ENCODE peak calls at places on chromosome 9, in ten cellular contexts. D, Q, J, B, X, C, P, G, S and U are unnamed samples.

GRCh38 chr9:89351584-89351983 is 33.3 kb downstream of the SECISBP2 start:
- DNase-seq in B (no peak), X (peak; percentile 32), G (no peak), D (no peak), S (no peak), C (peak; percentile 81), J (no peak), P (no peak), Q (no peak), U (no peak)

GRCh38 chr9:6715755-6716643 is 41.8 kb upstream of the KDM4C start:
- DNase-seq in P (peak; percentile 81), S (peak; percentile 85), B (peak; percentile 25), X (peak; percentile 51), G (no peak), D (no peak), Q (peak; percentile 28), J (peak; percentile 25), C (peak; percentile 19), U (peak; percentile 82)

GRCh38 chr9:137474271-137474670 is 15.1 kb upstream of the NSMF start:
- DNase-seq in D (no peak), B (no peak), G (no peak), J (no peak), Q (no peak), S (peak; percentile 29), C (no peak), X (no peak), P (no peak), U (no peak)

GRCh38 chr9:34332370-34332964 is 3.1 kb downstream of the NUDT2 start:
- DNase-seq in J (peak; percentile 48), P (no peak), G (peak; percentile 30), Q (peak; percentile 52), S (no peak), C (no peak), X (no peak), D (peak; percentile 55), B (no peak), U (peak; percentile 46)

GRCh38 chr9:88183798-88184495 is 45.7 kb upstream of the SPATA31C2 start:
- DNase-seq in J (no peak), X (no peak), P (no peak), S (no peak), D (no peak), C (no peak), Q (no peak), G (no peak), B (no peak), U (no peak)

GRCh38 chr9:104885818-104886709 is 41.9 kb downstream of the ABCA1 start:
- DNase-seq in X (no peak), C (no peak), J (no peak), B (no peak), G (no peak), P (no peak), D (no peak), S (no peak), Q (no peak), U (no peak)

GRCh38 chr9:129507805-129508204 is 113.1 kb downstream of the C9orf50 start:
- DNase-seq in Q (no peak), S (no peak), X (no peak), G (no peak), C (no peak), J (no peak), B (no peak), D (no peak), P (no peak), U (no peak)

GRCh38 chr9:27212191-27212590 is 84.8 kb downstream of the EQTN start:
- DNase-seq in J (peak; percentile 84), D (peak; percentile 37), P (no peak), Q (no peak), X (no peak), C (no peak), B (no peak), S (no peak), G (no peak), U (no peak)

GRCh38 chr9:135592331-135592590 is 30.7 kb downstream of the PAEP start:
- DNase-seq in X (no peak), D (no peak), Q (no peak), S (no peak), G (no peak), B (no peak), J (no peak), P (no peak), C (no peak), U (peak; percentile 70)
- H3K4me1 ChIP-seq in X (no peaks in the 10 kb centered on the region), D (no peaks in the 10 kb centered on the region), Q (no peaks in the 10 kb centered on the region), S (no peaks in the 10 kb centered on the region), G (peaks cover 5% of the 10 kb centered on the region), B (no peaks in the 10 kb centered on the region), J (no peaks in the 10 kb centered on the region), P (no peaks in the 10 kb centered on the region), C (no peaks in the 10 kb centered on the region), U (no peaks in the 10 kb centered on the region)

GRCh38 chr9:19199012-19199411 is 31.5 kb upstream of the DENND4C start:
- DNase-seq in C (no peak), X (no peak), D (no peak), P (no peak), S (no peak), Q (no peak), G (no peak), J (no peak), B (no peak), U (peak; percentile 19)

GRCh38 chr9:19198406-19198805 is 32.1 kb upstream of the DENND4C start:
- DNase-seq in D (no peak), P (no peak), Q (no peak), J (no peak), B (no peak), S (no peak), G (no peak), C (no peak), X (no peak), U (no peak)

GRCh38 chr9:19201899-19202891 is 28.3 kb upstream of the DENND4C start:
- DNase-seq in S (no peak), G (no peak), C (no peak), D (no peak), J (no peak), Q (peak; percentile 11), B (no peak), X (no peak), P (no peak), U (peak; percentile 69)

GRCh38 chr9:19200234-19200633 is 30.3 kb upstream of the DENND4C start:
- DNase-seq in C (no peak), J (no peak), B (no peak), D (no peak), Q (no peak), X (no peak), P (no peak), G (no peak), S (no peak), U (no peak)

GRCh38 chr9:19203058-19203457 is 27.4 kb upstream of the DENND4C start:
- DNase-seq in B (no peak), X (no peak), P (no peak), C (no peak), G (no peak), S (no peak), D (no peak), Q (no peak), J (no peak), U (no peak)
- H3K4me1 ChIP-seq in B (peaks cover 4% of the 10 kb centered on the region), X (no peaks in the 10 kb centered on the region), P (no peaks in the 10 kb centered on the region), C (no peaks in the 10 kb centered on the region), G (peaks cover 2% of the 10 kb centered on the region), S (peaks cover 2% of the 10 kb centered on the region), D (no peaks in the 10 kb centered on the region), Q (no peaks in the 10 kb centered on the region), J (no peaks in the 10 kb centered on the region), U (peaks cover 3% of the 10 kb centered on the region)

DNA sequence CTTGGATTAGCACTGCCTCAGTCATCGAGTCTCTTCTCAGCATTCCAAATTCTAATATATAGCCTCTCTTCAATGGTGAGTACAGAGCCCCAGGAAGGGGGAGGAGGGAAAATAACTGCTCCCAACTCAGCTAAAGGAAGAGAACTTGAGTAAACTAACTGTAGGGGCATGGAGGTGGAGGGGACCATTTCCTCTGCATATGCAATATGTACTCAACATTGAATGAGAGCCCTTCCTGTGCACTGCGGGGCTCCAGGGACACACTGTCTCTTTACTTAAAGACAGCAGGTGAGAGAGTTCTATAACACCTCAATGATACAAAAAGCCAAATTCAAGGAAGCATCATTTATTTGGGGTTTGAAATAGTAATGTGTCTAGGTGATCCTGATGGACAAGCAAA is 75.1 kb downstream of the GNAQ start:
- DNase-seq in C (no peak), B (no peak), J (no peak), X (no peak), Q (no peak), G (no peak), P (no peak), S (no peak), D (no peak), U (no peak)
- H3K4me1 ChIP-seq in C (peaks cover 35% of the 10 kb centered on the region), B (peaks cover 38% of the 10 kb centered on the region), J (peaks cover 26% of the 10 kb centered on the region), X (peaks cover 31% of the 10 kb centered on the region), Q (peaks cover 10% of the 10 kb centered on the region), G (peaks cover 10% of the 10 kb centered on the region), P (peaks cover 7% of the 10 kb centered on the region), S (peaks cover 4% of the 10 kb centered on the region), D (peaks cover 15% of the 10 kb centered on the region), U (peaks cover 28% of the 10 kb centered on the region)

DNA sequence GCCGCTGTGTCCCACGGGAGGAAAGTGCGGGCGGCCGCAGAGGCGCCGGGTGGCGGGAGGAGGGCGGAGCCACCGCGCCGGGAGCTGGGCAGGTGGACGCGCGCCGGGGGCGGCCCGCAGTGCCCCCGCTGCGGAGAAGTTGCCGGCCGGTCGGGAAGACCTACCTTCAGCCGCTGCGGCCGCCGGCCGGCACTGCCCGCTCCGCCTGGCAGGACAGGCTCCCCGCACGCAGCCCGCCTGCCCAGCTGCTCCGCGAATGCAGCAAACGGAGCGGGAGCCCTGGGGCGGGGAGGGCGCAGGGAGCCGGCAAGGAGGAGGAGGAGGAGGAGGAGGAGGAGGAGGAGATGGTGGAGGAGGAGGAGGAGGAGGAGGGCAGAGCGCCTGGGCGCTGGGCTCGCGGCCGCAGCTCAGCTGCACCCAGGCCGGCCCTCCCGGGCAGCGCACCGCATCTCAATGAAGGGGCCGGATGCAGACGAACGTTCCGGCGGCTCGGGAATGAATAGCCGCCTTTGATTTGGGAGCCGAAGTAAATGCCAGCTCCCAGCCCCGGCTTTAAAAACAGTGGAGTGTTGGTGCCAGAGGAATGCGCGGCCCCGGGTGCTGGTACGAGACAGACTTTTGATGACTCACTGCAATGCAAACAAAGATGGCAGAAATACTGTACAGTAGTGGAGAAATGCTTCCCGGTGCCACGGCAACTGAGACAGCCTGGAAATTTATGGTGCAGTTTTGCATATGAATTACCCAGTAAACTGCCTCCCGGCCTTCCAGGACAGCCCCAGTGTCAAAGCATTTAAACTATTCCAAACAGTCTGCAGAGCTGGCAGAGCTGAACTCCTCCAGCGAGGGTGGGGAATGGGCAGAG is 43.3 kb downstream of the NACC2 start:
- DNase-seq in G (peak; percentile 53), Q (peak; percentile 94), C (no peak), B (peak; percentile 35), J (peak; percentile 96), P (peak; percentile 80), D (peak; percentile 94), X (no peak), S (peak; percentile 81), U (peak; percentile 76)
- H3K4me1 ChIP-seq in G (peaks cover 32% of the 10 kb centered on the region), Q (peaks cover 11% of the 10 kb centered on the region), C (peaks cover 45% of the 10 kb centered on the region), B (peaks cover 51% of the 10 kb centered on the region), J (peaks cover 7% of the 10 kb centered on the region), P (peaks cover 10% of the 10 kb centered on the region), D (peaks cover 19% of the 10 kb centered on the region), X (peaks cover 43% of the 10 kb centered on the region), S (peaks cover 16% of the 10 kb centered on the region), U (peaks cover 26% of the 10 kb centered on the region)

DNA sequence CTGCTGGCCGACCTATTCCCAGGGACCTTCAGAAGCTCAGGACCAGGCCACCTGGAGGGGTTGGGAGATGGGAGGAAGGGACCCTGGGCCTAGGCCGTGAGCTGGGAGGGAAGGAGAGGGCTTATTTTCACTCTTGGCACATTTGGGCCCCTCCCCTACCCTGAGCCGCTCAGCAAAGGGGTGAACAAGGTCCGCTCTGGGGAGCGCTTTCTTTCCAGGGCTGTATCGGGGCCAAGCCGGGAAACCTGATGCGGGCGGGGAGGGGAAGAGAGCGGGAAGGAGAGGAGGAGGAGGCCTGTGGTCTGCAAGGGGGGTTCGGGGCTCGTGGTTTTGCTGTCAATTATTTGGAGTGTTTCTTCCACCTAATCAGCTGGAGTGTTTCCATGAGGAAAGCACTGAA is 62.7 kb upstream of the RXRA start:
- DNase-seq in D (no peak), B (no peak), X (no peak), J (no peak), Q (no peak), C (no peak), P (no peak), S (peak; percentile 37), G (no peak), U (no peak)
- H3K4me1 ChIP-seq in D (peaks cover 5% of the 10 kb centered on the region), B (peaks cover 9% of the 10 kb centered on the region), X (peaks cover 13% of the 10 kb centered on the region), J (no peaks in the 10 kb centered on the region), Q (no peaks in the 10 kb centered on the region), C (peaks cover 15% of the 10 kb centered on the region), P (no peaks in the 10 kb centered on the region), S (peaks cover 5% of the 10 kb centered on the region), G (peaks cover 7% of the 10 kb centered on the region), U (no peaks in the 10 kb centered on the region)